ENCODE peak calls at places on chromosomes 2 and 18, in eight cellular contexts. I, L, M, N, T, A, E and K are unnamed samples.

GRCh38 chr2:9025746-9026145 is 22.3 kb upstream of the MBOAT2 start:
- DNase-seq in N (no peak), I (no peak), M (no peak), T (no peak), A (no peak), L (no peak), E (no peak), K (no peak)

GRCh38 chr2:69601179-69601612 is 42.3 kb downstream of the AAK1 start:
- DNase-seq in I (peak), A (no peak), E (peak), N (no peak), L (no peak), M (no peak), T (no peak), K (no peak)

GRCh38 chr18:59094569-59094968 is 45.1 kb upstream of the SEC11C start:
- DNase-seq in N (no peak), I (no peak), T (no peak), L (no peak), M (no peak), A (no peak), E (no peak), K (no peak)

GRCh38 chr2:12498703-12499102 is 218.0 kb upstream of the TRIB2 start:
- DNase-seq in I (peak), T (no peak), E (no peak), N (no peak), A (no peak), M (no peak), L (no peak), K (no peak)

GRCh38 chr18:75211002-75211621 is 515 bp downstream of the TSHZ1 start:
- DNase-seq in N (no peak), L (no peak), I (no peak), E (peak), A (no peak), M (peak), T (no peak), K (no peak)

GRCh38 chr2:65901809-65902208 is 469.4 kb upstream of the SPRED2 start:
- DNase-seq in T (no peak), L (no peak), I (no peak), E (no peak), N (no peak), M (no peak), A (no peak), K (peak)

GRCh38 chr2:105865222-105865913 is 120.7 kb downstream of the NCK2 start:
- DNase-seq in E (no peak), T (no peak), L (no peak), A (no peak), M (no peak), I (peak), N (peak), K (no peak)

GRCh38 chr2:33475381-33476099 is 909 bp upstream of the RASGRP3 start:
- DNase-seq in A (peak), L (peak), T (peak), I (peak), E (peak), N (peak), M (peak), K (peak)

GRCh38 chr2:10162586-10163497 is 40.3 kb downstream of the RRM2 start:
- DNase-seq in I (no peak), A (no peak), T (no peak), E (no peak), L (no peak), M (peak), N (no peak), K (no peak)

GRCh38 chr2:26696352-26696816 is 3.9 kb downstream of the KCNK3 start:
- DNase-seq in A (peak), M (no peak), I (peak), N (no peak), T (no peak), L (no peak), E (no peak), K (no peak)

GRCh38 chr2:64376926-64377325 is 77.0 kb upstream of the LGALSL start:
- DNase-seq in T (no peak), L (no peak), A (no peak), E (no peak), N (no peak), M (no peak), I (no peak), K (no peak)

GRCh38 chr2:105397959-105398521 is 811 bp downstream of the FHL2 start:
- DNase-seq in M (no peak), I (no peak), L (no peak), A (no peak), N (no peak), T (no peak), E (no peak), K (no peak)

GRCh38 chr2:10448646-10449480 is 736 bp upstream of the ODC1 start:
- DNase-seq in A (peak), I (no peak), N (peak), L (peak), E (peak), T (peak), M (no peak), K (peak)

GRCh38 chr2:241810304-241811208 is 1.6 kb downstream of the NEU4 start:
- DNase-seq in N (peak), I (no peak), E (no peak), T (no peak), M (peak), L (no peak), A (peak), K (peak)

GRCh38 chr2:228767196-228767595 is 503.9 kb downstream of the PID1 start:
- DNase-seq in E (no peak), M (no peak), A (no peak), I (peak), L (no peak), N (no peak), T (no peak), K (no peak)